ENCODE peak calls at places on chromosomes 13 and 19, in four cellular contexts. I is A673, J is endothelial cell of umbilical vein, Q is PC-9. A is an unnamed sample.

GRCh38 chr19:21693399-21693798 is 74.0 kb downstream of the ZNF100 start:
- DNase-seq in I (no peak), Q (no peak), J (no peak), A (no peak)

GRCh38 chr19:15575406-15575805 is 39.6 kb upstream of the CYP4F8 start:
- DNase-seq in J (no peak), I (no peak), Q (no peak), A (no peak)

GRCh38 chr19:8655340-8655709 is 24.9 kb downstream of the NFILZ start:
- DNase-seq in I (no peak), J (no peak), Q (no peak), A (no peak)

GRCh38 chr13:109249780-109250528 is 536.4 kb downstream of the IRS2 start:
- DNase-seq in I (no peak), J (no peak), Q (peak), A (no peak)

GRCh38 chr19:32287811-32288227 is 57.6 kb upstream of the ZNF507 start:
- DNase-seq in I (peak), Q (no peak), J (peak), A (peak)

GRCh38 chr13:27425918-27426630 is 1.7 kb downstream of the GTF3A start:
- DNase-seq in Q (peak), I (peak), J (peak), A (peak)

GRCh38 chr13:110248449-110249143 is 58.4 kb downstream of the COL4A1 start:
- DNase-seq in Q (no peak), I (no peak), J (no peak), A (no peak)

GRCh38 chr19:18153555-18154134 is 682 bp downstream of the PIK3R2 start:
- DNase-seq in I (no peak), J (no peak), Q (no peak), A (no peak)

GRCh38 chr19:15299568-15300409 is 32.5 kb downstream of the BRD4 start:
- DNase-seq in Q (no peak), J (no peak), I (no peak), A (peak)

GRCh38 chr19:46579286-46579944 is 21.7 kb upstream of the CALM3 start:
- DNase-seq in I (peak), J (no peak), Q (no peak), A (no peak)

GRCh38 chr19:6767081-6767356 is 216 bp downstream of the SH2D3A start:
- DNase-seq in Q (peak), I (no peak), J (no peak), A (no peak)

GRCh38 chr19:31054430-31054829 is 294.8 kb downstream of the TSHZ3 start:
- DNase-seq in J (no peak), Q (no peak), I (peak), A (peak)

GRCh38 chr13:104984296-104984818 is 1551.1 kb downstream of the EFNB2 start:
- DNase-seq in J (peak), I (no peak), Q (no peak), A (peak)

GRCh38 chr19:29523568-29523967 is 2.2 kb upstream of the VSTM2B start:
- DNase-seq in Q (no peak), I (no peak), J (no peak), A (no peak)

GRCh38 chr19:29525901-29526729 is at the start of gene VSTM2B:
- DNase-seq in Q (no peak), I (no peak), J (no peak), A (no peak)

GRCh38 chr19:29524201-29524911 is 1.4 kb upstream of the VSTM2B start:
- DNase-seq in J (no peak), I (no peak), Q (no peak), A (no peak)

GRCh38 chr19:29526730-29527499 is 1.1 kb downstream of the VSTM2B start:
- DNase-seq in J (no peak), I (peak), Q (no peak), A (no peak)

DNA sequence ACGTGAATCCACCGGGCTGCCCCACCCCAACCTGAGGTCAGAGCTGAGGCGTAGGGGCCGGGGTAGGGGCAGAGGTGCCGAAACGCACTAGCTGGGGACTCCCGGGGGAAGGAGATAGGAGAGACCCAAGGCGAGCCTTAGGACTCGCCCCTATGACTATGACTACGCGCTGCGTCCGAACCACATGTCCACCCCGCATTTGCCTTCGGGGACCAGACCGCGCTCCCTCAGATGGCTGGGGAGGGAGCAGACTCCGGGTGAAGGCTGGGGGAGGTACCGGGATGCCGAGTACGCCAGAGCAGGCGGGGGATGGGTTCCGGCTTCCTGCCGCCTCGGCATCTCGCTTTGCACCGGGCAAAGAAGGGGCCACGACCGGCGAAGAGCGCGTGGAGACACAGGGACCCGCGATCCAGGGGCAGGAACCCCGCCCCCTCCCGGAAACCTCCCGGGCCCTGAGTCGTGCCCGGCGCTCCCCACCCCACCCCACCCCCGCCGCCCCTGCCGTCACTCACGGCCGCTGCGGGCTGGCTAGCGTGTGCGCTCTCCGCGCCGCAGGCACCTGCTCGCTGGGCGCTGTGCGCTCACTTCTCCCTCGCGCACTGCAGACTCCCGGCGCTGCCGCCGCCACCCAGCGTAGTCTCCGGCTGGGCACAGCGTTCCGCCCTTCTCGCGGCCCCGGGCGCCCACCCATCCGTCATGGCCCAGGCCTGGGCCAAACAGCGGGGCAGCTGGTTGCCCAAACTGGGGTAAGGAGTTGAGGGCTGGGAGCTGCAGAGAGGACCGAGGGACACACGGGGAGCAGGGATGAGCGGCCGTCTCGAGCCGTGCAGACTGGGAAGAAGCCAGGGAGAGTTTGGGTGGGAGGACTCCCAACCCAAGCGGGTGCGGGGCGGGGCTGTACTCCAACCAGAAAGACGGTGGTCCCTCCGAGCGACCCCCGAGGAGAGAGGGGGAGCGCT is 603 bp upstream of the VSTM2B start:
- DNase-seq in Q (no peak), J (no peak), I (no peak), A (no peak)
- TF ChIP-seq EZH2 in Q (no peak), J (no peak), I (no peak), A (peak)

GRCh38 chr19:55549500-55550320 is 4.4 kb upstream of the SBK3 start:
- DNase-seq in I (no peak), J (peak), Q (peak), A (peak)

GRCh38 chr19:55552206-55552605 is 6.9 kb upstream of the SBK3 start:
- DNase-seq in I (no peak), J (no peak), Q (no peak), A (no peak)

GRCh38 chr19:55552620-55553019 is 7.3 kb upstream of the SBK3 start:
- DNase-seq in I (peak), Q (no peak), J (no peak), A (peak)

GRCh38 chr19:55553217-55554182 is 8.2 kb upstream of the SBK3 start:
- DNase-seq in J (no peak), Q (no peak), I (no peak), A (peak)

DNA sequence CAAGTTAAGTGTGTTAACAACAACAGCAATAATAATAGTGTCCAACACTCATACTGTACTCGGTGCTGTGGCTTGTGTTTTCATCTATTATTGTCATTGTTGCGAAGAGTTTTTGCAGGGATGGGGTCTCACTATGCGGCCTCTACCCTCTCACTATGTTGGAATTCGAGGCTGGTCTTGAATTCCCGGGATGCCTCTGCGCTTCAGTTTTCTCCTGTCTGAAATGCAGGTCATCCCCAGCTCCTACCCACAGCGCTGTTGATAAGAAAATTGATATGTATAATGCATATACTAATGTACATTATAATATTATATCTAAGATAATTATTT is 4.9 kb upstream of the SBK3 start:
- DNase-seq in J (no peak), Q (no peak), I (no peak), A (peak)
- H3K4me3 ChIP-seq in J (no peak), Q (peak), I (no peak), A (peak)

DNA sequence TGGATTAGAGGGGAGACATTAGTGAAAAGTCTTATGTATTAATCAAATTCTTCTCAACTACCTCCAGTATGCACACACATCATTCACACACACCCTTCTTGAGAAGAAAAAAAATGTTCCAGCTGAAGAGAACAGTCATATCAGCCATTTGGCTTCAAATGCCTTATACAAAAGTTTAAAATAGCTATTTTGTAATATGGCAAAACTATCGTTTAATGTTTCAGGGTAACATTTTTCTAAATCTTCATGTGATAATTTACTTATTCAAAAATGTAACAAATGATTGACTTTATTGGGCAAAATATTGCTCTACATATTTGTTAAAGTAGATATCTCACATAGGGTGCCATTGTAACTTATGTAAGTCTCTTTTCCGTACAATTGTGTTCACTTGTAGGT is 13.5 kb downstream of the ZIC2 start:
- DNase-seq in I (no peak), Q (no peak), J (no peak), A (no peak)
- TF ChIP-seq EZH2 in I (no peak), Q (no peak), J (no peak), A (no peak)

GRCh38 chr19:2041686-2042484 is 9.2 kb downstream of the MKNK2 start:
- DNase-seq in Q (no peak), I (peak), J (peak), A (peak)

GRCh38 chr19:2043864-2044708 is 7.0 kb downstream of the MKNK2 start:
- DNase-seq in J (no peak), I (no peak), Q (no peak), A (no peak)

GRCh38 chr19:2043269-2043641 is 7.8 kb downstream of the MKNK2 start:
- DNase-seq in J (no peak), I (no peak), Q (no peak), A (no peak)

GRCh38 chr19:2041436-2041685 is 9.7 kb downstream of the MKNK2 start:
- DNase-seq in Q (no peak), J (no peak), I (no peak), A (no peak)

GRCh38 chr19:2042485-2043268 is 8.4 kb downstream of the MKNK2 start:
- DNase-seq in I (no peak), Q (no peak), J (no peak), A (no peak)
- H3K4me3 ChIP-seq in I (peak), Q (no peak), J (no peak), A (peak)

GRCh38 chr19:48511321-48511731 is 309 bp downstream of the LMTK3 start:
- DNase-seq in J (no peak), Q (no peak), I (no peak), A (no peak)

GRCh38 chr19:48508729-48509310 is 2.8 kb downstream of the LMTK3 start:
- DNase-seq in I (no peak), Q (no peak), J (no peak), A (no peak)

GRCh38 chr19:48511800-48512503 is at the start of gene LMTK3:
- DNase-seq in J (no peak), I (peak), Q (no peak), A (peak)

GRCh38 chr19:48509467-48510194 is 2.0 kb downstream of the LMTK3 start:
- DNase-seq in I (peak), Q (no peak), J (no peak), A (no peak)

GRCh38 chr19:48510421-48511268 is 990 bp downstream of the LMTK3 start:
- DNase-seq in Q (peak), I (peak), J (peak), A (peak)
- TF ChIP-seq EZH2 in Q (no peak), I (no peak), J (no peak), A (peak)

DNA sequence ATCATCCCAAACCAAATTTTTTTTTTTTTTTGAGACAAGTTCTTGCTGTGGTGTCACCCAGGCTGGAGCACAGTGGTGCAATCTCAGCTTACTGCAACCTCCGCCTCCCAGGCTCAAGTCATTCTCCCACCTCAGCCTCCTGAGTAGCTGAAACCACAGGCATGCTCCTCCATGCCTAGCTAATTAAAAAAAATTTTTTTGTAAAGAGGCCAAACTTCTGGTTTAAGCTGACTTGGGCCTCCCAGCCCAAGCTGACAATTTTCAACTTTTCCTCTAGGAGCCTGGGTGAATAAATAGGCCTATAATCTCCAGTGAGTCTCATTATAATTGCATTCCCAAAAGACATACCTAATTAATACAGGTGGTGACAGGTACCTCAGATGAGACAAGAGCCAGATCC is 22.1 kb upstream of the OLFM2 start:
- DNase-seq in Q (no peak), I (peak), J (no peak), A (peak)
- H3K4me3 ChIP-seq in Q (no peak), I (no peak), J (no peak), A (no peak)

DNA sequence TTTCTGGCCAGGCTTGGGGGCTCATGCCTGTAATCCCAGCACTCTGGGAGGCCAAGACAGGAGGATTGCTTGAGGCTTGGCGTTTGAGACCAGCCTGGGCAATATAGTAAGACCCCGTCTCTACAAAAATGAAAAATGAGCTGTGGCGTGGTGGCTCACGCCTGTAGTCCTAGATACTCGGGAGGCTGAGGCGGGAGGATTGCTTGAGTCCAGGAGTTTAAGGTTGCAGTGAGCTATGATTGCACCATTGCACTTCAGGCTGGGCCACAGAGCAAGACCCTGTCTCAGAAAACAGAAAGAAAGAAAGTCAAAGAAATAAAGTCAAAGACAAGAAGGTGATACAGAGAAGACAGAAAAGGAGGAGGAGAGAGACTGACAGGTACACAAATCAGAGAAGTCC is 2.5 kb upstream of the CACNG6 start:
- DNase-seq in J (no peak), I (no peak), Q (no peak), A (no peak)
- TF ChIP-seq EZH2 in J (no peak), I (no peak), Q (no peak), A (no peak)

GRCh38 chr19:40279120-40279551 is 6.0 kb downstream of the AKT2 start:
- DNase-seq in Q (no peak), I (no peak), J (no peak), A (peak)

GRCh38 chr19:40279761-40280607 is 5.2 kb downstream of the AKT2 start:
- DNase-seq in J (no peak), Q (no peak), I (no peak), A (no peak)

GRCh38 chr19:40274585-40275544 is 10.3 kb downstream of the AKT2 start:
- DNase-seq in I (no peak), Q (no peak), J (no peak), A (no peak)

GRCh38 chr19:40278361-40279045 is 6.6 kb downstream of the AKT2 start:
- DNase-seq in I (no peak), J (no peak), Q (no peak), A (no peak)

GRCh38 chr19:40277356-40277755 is 7.8 kb downstream of the AKT2 start:
- DNase-seq in Q (no peak), J (no peak), I (no peak), A (no peak)
- H3K4me3 ChIP-seq in Q (no peak), J (no peak), I (no peak), A (no peak)

DNA sequence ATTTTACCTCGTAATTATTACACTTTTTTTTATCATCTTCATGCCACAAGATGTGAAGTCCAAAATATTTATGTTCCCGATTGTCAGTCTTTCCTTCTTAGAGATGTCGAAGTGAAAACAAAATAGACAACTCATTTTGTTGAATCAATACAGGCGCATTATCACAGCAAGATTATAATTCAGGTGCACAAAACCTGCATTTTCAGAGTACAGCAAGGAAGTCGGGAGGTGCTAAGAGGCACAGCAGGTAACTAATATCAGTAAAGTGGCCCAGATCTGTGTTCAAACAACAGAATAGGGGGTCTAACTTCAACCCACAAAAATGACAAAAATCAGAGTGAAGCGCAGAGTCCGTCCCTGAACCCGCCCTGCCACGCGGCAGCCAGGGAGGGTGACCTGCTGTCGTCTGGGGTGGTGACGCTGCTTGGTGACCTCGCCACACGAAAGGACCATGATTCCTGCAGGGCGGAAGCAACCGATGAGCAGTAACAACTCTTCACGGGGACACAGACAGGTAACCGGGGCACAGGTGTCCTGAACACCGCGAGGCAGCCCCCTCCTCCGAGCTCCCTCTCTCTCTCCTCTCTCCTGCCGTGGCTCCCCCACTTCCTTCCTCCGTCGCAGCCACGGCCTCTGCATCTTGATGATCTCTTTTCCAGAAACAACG is 50.9 kb upstream of the SPACA7 start:
- DNase-seq in Q (no peak), I (no peak), J (no peak), A (no peak)
- TF ChIP-seq EZH2 in Q (peak), I (peak), J (no peak), A (no peak)